ENCODE peak calls at places on chromosomes 3 and 15, in nine cellular contexts. N is HT-29; C is CD4-positive, alpha-beta memory T cell; B is effector CD4-positive, alpha-beta T cell; P is MCF 10A; H is EL; W is upper lobe of right lung; S is germinal center; E is frontal cortex. Y is an unnamed sample.

GRCh38 chr15:90837052-90837621 is 31.3 kb upstream of the FURIN start:
- DNase-seq in N (no peak), C (no peak), B (no peak), P (peak; percentile 17), H (no peak), W (no peak), S (no peak), E (no peak), Y (no peak)

GRCh38 chr3:11195201-11195600 is 40.9 kb downstream of the HRH1 start:
- DNase-seq in N (no peak), C (no peak), B (no peak), P (no peak), H (peak; percentile 31), W (no peak), S (no peak), E (no peak), Y (no peak)

GRCh38 chr3:123778991-123779622 is 105.0 kb downstream of the MYLK start:
- DNase-seq in N (no peak), C (no peak), B (no peak), P (no peak), H (no peak), W (no peak), S (no peak), E (peak; percentile 28), Y (no peak)

GRCh38 chr3:58737644-58738043 is 71.1 kb upstream of the FAM3D start:
- DNase-seq in N (no peak), C (no peak), B (no peak), P (no peak), H (no peak), W (no peak), S (no peak), E (no peak), Y (no peak)

GRCh38 chr3:125378762-125379161 is 3.6 kb upstream of the ZNF148 start:
- DNase-seq in N (no peak), C (no peak), B (no peak), P (no peak), H (no peak), W (no peak), S (no peak), E (no peak), Y (no peak)

GRCh38 chr3:62803276-62803675 is 71.9 kb downstream of the CADPS start:
- DNase-seq in N (no peak), C (no peak), B (no peak), P (peak; percentile 16), H (no peak), W (no peak), S (no peak), E (no peak), Y (no peak)

GRCh38 chr3:191387441-191388077 is 57.2 kb upstream of the UTS2B start:
- DNase-seq in N (no peak), C (no peak), B (no peak), P (no peak), H (no peak), W (no peak), S (no peak), E (no peak), Y (no peak)

GRCh38 chr15:96352594-96353377 is 22.3 kb downstream of the NR2F2 start:
- DNase-seq in N (no peak), C (no peak), B (no peak), P (no peak), H (peak; percentile 64), W (no peak), S (no peak), E (no peak), Y (no peak)

GRCh38 chr3:175127075-175127662 is 268.0 kb downstream of the NAALADL2 start:
- DNase-seq in N (no peak), C (no peak), B (no peak), P (no peak), H (no peak), W (no peak), S (no peak), E (no peak), Y (no peak)

GRCh38 chr3:36698314-36698713 is 66.0 kb downstream of the DCLK3 start:
- DNase-seq in N (no peak), C (no peak), B (no peak), P (peak; percentile 49), H (no peak), W (no peak), S (no peak), E (no peak), Y (no peak)

GRCh38 chr3:127786358-127787070 is 35.8 kb downstream of the MGLL start:
- DNase-seq in N (peak; percentile 40), C (no peak), B (no peak), P (no peak), H (no peak), W (peak; percentile 79), S (no peak), E (peak; percentile 66), Y (no peak)

GRCh38 chr3:144011251-144011799 is 39.7 kb downstream of the DIPK2A start:
- DNase-seq in N (no peak), C (no peak), B (no peak), P (no peak), H (no peak), W (no peak), S (no peak), E (no peak), Y (no peak)

GRCh38 chr3:63343674-63344073 is 65.6 kb downstream of the SYNPR start:
- DNase-seq in N (peak; percentile 84), C (peak; percentile 3), B (no peak), P (peak; percentile 93), H (peak; percentile 96), W (no peak), S (no peak), E (peak; percentile 40), Y (no peak)

GRCh38 chr15:48925714-48926223 is 38.0 kb downstream of the SHC4 start:
- DNase-seq in N (no peak), C (no peak), B (no peak), P (peak; percentile 87), H (peak; percentile 94), W (no peak), S (no peak), E (peak; percentile 17), Y (no peak)

GRCh38 chr15:34266751-34267150 is 41.9 kb downstream of the EMC4 start:
- DNase-seq in N (no peak), C (no peak), B (no peak), P (no peak), H (no peak), W (no peak), S (no peak), E (no peak), Y (no peak)

GRCh38 chr15:90413411-90414379 is 25.7 kb downstream of the IQGAP1 start:
- DNase-seq in N (no peak), C (no peak), B (no peak), P (peak; percentile 67), H (peak; percentile 79), W (no peak), S (no peak), E (no peak), Y (no peak)

GRCh38 chr15:91950631-91951384 is 97.3 kb downstream of the SLCO3A1 start:
- DNase-seq in N (no peak), C (no peak), B (no peak), P (peak; percentile 89), H (peak; percentile 9), W (no peak), S (no peak), E (no peak), Y (no peak)

GRCh38 chr3:106208979-106209378 is 340.2 kb upstream of the CBLB start:
- DNase-seq in N (peak; percentile 47), C (no peak), B (no peak), P (peak; percentile 35), H (no peak), W (no peak), S (no peak), E (no peak), Y (no peak)

GRCh38 chr3:118910332-118910731 is 124.3 kb downstream of the IGSF11 start:
- DNase-seq in N (no peak), C (no peak), B (no peak), P (no peak), H (no peak), W (no peak), S (no peak), E (no peak), Y (no peak)

GRCh38 chr15:83114305-83114704 is 6.9 kb downstream of the TM6SF1 start:
- DNase-seq in N (no peak), C (no peak), B (no peak), P (no peak), H (no peak), W (peak; percentile 72), S (no peak), E (no peak), Y (no peak)

GRCh38 chr3:87901141-87901540 is 157.7 kb downstream of the CGGBP1 start:
- DNase-seq in N (no peak), C (no peak), B (no peak), P (no peak), H (no peak), W (no peak), S (no peak), E (no peak), Y (no peak)